ENCODE peak calls at places on chromosomes 12 and 14, in eight cellular contexts. N, X, A, Y, Q, M, S and H are unnamed samples.

GRCh38 chr12:95116341-95116740 is 42.9 kb upstream of the NR2C1 start:
- DNase-seq in N (no peak), X (no peak), A (no peak), Y (no peak), Q (no peak), M (no peak), S (no peak), H (no peak)

GRCh38 chr12:105445261-105446015 is 114.9 kb downstream of the C12orf75 start:
- DNase-seq in N (no peak), X (no peak), A (no peak), Y (no peak), Q (peak), M (no peak), S (no peak), H (no peak)

GRCh38 chr12:106149096-106149784 is 10.5 kb upstream of the NUAK1 start:
- DNase-seq in N (no peak), X (no peak), A (no peak), Y (no peak), Q (peak), M (no peak), S (no peak), H (no peak)

GRCh38 chr12:110004598-110004997 is 5.4 kb downstream of the ANKRD13A start:
- DNase-seq in N (no peak), X (no peak), A (no peak), Y (no peak), Q (no peak), M (no peak), S (no peak), H (no peak)

GRCh38 chr14:36055681-36056225 is 120.8 kb downstream of the PTCSC3 start:
- DNase-seq in N (no peak), X (no peak), A (no peak), Y (no peak), Q (no peak), M (no peak), S (no peak), H (no peak)

GRCh38 chr12:88578821-88579518 is 1.3 kb downstream of the KITLG start:
- DNase-seq in N (peak), X (no peak), A (peak), Y (no peak), Q (peak), M (peak), S (no peak), H (no peak)

GRCh38 chr12:127106723-127107122 is 1160.2 kb upstream of the TMEM132C start:
- DNase-seq in N (no peak), X (no peak), A (no peak), Y (no peak), Q (no peak), M (no peak), S (no peak), H (no peak)

GRCh38 chr12:13980548-13981295 is 680 bp downstream of the GRIN2B start:
- DNase-seq in N (no peak), X (no peak), A (no peak), Y (peak), Q (no peak), M (no peak), S (no peak), H (no peak)

GRCh38 chr12:51913071-51914033 is 6.0 kb downstream of the ACVRL1 start:
- DNase-seq in N (no peak), X (no peak), A (no peak), Y (peak), Q (no peak), M (no peak), S (no peak), H (no peak)

GRCh38 chr12:19641235-19642080 is 202.2 kb downstream of the AEBP2 start:
- DNase-seq in N (no peak), X (no peak), A (no peak), Y (no peak), Q (no peak), M (no peak), S (no peak), H (no peak)

GRCh38 chr12:53516758-53517455 is 9.6 kb upstream of the NPFF start:
- DNase-seq in N (no peak), X (no peak), A (no peak), Y (no peak), Q (no peak), M (peak), S (no peak), H (no peak)

GRCh38 chr14:73369433-73369832 is 88.9 kb downstream of the NUMB start:
- DNase-seq in N (no peak), X (no peak), A (no peak), Y (no peak), Q (no peak), M (no peak), S (no peak), H (no peak)

GRCh38 chr14:72701610-72702009 is 192.3 kb downstream of the DPF3 start:
- DNase-seq in N (peak), X (no peak), A (no peak), Y (no peak), Q (no peak), M (no peak), S (no peak), H (no peak)

GRCh38 chr12:125683748-125684381 is 618.6 kb downstream of the AACS start:
- DNase-seq in N (no peak), X (no peak), A (no peak), Y (peak), Q (no peak), M (no peak), S (peak), H (no peak)

GRCh38 chr14:73719361-73719760 is 5.2 kb upstream of the PNMA1 start:
- DNase-seq in N (no peak), X (no peak), A (no peak), Y (no peak), Q (no peak), M (no peak), S (no peak), H (no peak)

GRCh38 chr14:104800600-104801283 is at the start of gene ZBTB42:
- DNase-seq in N (peak), X (no peak), A (peak), Y (peak), Q (peak), M (peak), S (peak), H (peak)

GRCh38 chr14:95696741-95697140 is 10.5 kb downstream of the TCL1B start:
- DNase-seq in N (no peak), X (no peak), A (no peak), Y (no peak), Q (no peak), M (no peak), S (no peak), H (no peak)

GRCh38 chr12:33967760-33968159 is 54.5 kb upstream of the ALG10 start:
- DNase-seq in N (no peak), X (no peak), A (no peak), Y (no peak), Q (no peak), M (no peak), S (no peak), H (no peak)

GRCh38 chr12:45219621-45220020 is 3.7 kb downstream of the ANO6 start:
- DNase-seq in N (no peak), X (no peak), A (no peak), Y (no peak), Q (no peak), M (no peak), S (no peak), H (no peak)

GRCh38 chr12:54390176-54390667 is 5.7 kb upstream of the ZNF385A start:
- DNase-seq in N (no peak), X (no peak), A (no peak), Y (no peak), Q (no peak), M (no peak), S (no peak), H (no peak)

GRCh38 chr12:48165089-48166031 is 8.0 kb upstream of the ASB8 start:
- DNase-seq in N (no peak), X (peak), A (no peak), Y (no peak), Q (peak), M (peak), S (no peak), H (no peak)

GRCh38 chr12:71503579-71504470 is 64.2 kb downstream of the LGR5 start:
- DNase-seq in N (no peak), X (no peak), A (no peak), Y (no peak), Q (no peak), M (no peak), S (no peak), H (no peak)

GRCh38 chr14:68785817-68786490 is 6.9 kb downstream of the ZFP36L1 start:
- DNase-seq in N (peak), X (no peak), A (no peak), Y (no peak), Q (peak), M (peak), S (peak), H (no peak)

GRCh38 chr12:113424915-113425823 is 3.0 kb downstream of the SDSL start:
- DNase-seq in N (peak), X (no peak), A (peak), Y (peak), Q (peak), M (peak), S (peak), H (peak)

GRCh38 chr12:12561305-12562015 is 1.2 kb downstream of the DUSP16 start:
- DNase-seq in N (peak), X (no peak), A (peak), Y (peak), Q (peak), M (peak), S (peak), H (peak)

GRCh38 chr14:93116676-93117200 is 1.0 kb upstream of the ITPK1 start:
- DNase-seq in N (no peak), X (no peak), A (no peak), Y (no peak), Q (no peak), M (peak), S (no peak), H (no peak)

GRCh38 chr14:100692859-100693558 is 33.7 kb upstream of the DLK1 start:
- DNase-seq in N (no peak), X (peak), A (no peak), Y (no peak), Q (no peak), M (peak), S (no peak), H (peak)

GRCh38 chr14:68088463-68088862 is 268.9 kb downstream of the RAD51B start:
- DNase-seq in N (no peak), X (peak), A (no peak), Y (no peak), Q (no peak), M (no peak), S (no peak), H (no peak)

GRCh38 chr14:66216763-66217162 is 269.4 kb upstream of the CCDC196 start:
- DNase-seq in N (no peak), X (no peak), A (no peak), Y (no peak), Q (no peak), M (no peak), S (no peak), H (no peak)

GRCh38 chr12:6620137-6620884 is 13.1 kb upstream of the CHD4 start:
- DNase-seq in N (no peak), X (no peak), A (peak), Y (peak), Q (no peak), M (no peak), S (no peak), H (peak)

GRCh38 chr12:45315462-45315861 is 99.6 kb downstream of the ANO6 start:
- DNase-seq in N (no peak), X (no peak), A (no peak), Y (no peak), Q (no peak), M (no peak), S (no peak), H (no peak)

GRCh38 chr14:50647753-50648152 is 20.4 kb downstream of the SAV1 start:
- DNase-seq in N (no peak), X (no peak), A (no peak), Y (no peak), Q (no peak), M (no peak), S (no peak), H (no peak)

GRCh38 chr14:53979141-53979673 is 22.6 kb upstream of the BMP4 start:
- DNase-seq in N (no peak), X (no peak), A (no peak), Y (no peak), Q (peak), M (no peak), S (no peak), H (no peak)

GRCh38 chr14:80713076-80713850 is 228.3 kb downstream of the CEP128 start:
- DNase-seq in N (no peak), X (no peak), A (no peak), Y (no peak), Q (no peak), M (no peak), S (no peak), H (no peak)

GRCh38 chr14:55297611-55298323 is 26.5 kb downstream of the FBXO34 start:
- DNase-seq in N (no peak), X (no peak), A (no peak), Y (no peak), Q (peak), M (no peak), S (peak), H (peak)

GRCh38 chr12:1474567-1475153 is 119.7 kb downstream of the FBXL14 start:
- DNase-seq in N (no peak), X (peak), A (no peak), Y (no peak), Q (no peak), M (no peak), S (no peak), H (no peak)

GRCh38 chr14:77979666-77980351 is 179.9 kb downstream of the ADCK1 start:
- DNase-seq in N (no peak), X (no peak), A (no peak), Y (no peak), Q (no peak), M (no peak), S (no peak), H (no peak)

DNA sequence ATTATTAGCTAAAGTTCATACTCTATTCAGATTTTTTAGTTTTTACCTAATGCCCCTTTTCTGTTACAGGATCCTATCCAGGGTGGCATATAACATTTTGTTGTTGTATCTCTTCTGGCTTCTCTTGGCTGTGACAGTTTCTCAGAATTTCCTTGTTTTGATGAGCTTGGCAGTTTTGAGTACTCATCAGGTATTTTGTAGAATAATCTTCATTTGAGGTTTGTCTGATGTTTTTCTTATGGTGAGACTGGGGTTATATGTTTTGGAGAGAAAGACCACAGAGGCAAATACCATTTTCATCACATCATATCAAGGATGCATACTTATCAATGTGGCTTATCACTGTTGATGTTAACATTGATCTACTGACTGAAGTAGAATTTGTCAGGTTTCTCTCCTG is 14.0 kb upstream of the LYZ start:
- DNase-seq in N (no peak), X (no peak), A (no peak), Y (no peak), Q (no peak), M (no peak), S (no peak), H (no peak)
- H3K4me3 ChIP-seq in N (no peak), X (no peak), A (no peak), Y (no peak), Q (no peak), M (no peak), S (no peak), H (no peak)

GRCh38 chr14:102226356-102227125 is 78.4 kb downstream of the MOK start:
- DNase-seq in N (no peak), X (no peak), A (no peak), Y (no peak), Q (no peak), M (no peak), S (no peak), H (no peak)
- H3K27ac ChIP-seq in N (no peak), X (no peak), A (no peak), Y (no peak), Q (no peak), M (no peak), S (no peak), H (no peak)

DNA sequence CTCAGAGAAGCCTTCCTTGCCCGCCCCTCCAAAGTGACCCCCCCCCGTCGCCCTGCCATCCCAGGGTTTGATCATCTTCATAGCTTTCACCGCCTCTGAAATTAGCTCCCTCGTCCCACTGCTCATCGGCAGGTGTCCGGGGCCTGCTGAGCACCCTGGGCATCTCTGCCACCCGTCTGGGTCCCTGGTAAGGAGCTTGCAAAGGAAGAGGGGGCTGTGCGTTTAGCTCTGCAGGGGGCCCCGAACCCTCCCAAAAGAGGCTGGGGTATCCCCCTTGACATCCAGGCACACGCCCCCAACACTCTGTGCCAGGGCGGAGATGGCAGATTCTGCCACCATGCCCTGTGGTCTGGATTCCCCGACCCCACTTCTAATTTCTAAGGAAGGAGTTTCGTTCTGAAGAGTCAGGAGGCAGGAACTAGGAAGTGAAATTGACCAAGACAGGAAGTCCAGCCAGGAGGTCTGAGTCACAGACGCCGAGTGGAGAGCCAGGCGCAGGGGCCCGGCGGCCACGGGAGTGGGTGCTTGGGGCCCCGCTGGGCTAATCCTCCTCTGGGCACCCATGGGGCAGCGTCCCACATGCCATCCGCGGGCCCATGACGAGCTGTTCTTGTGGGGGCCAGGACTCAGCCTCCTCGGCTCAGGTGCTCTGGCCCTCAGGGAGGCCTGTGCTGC is 95.7 kb downstream of the RFLNA start:
- DNase-seq in N (peak), X (no peak), A (peak), Y (no peak), Q (peak), M (peak), S (peak), H (peak)
- H3K4me3 ChIP-seq in N (no peak), X (peak), A (no peak), Y (no peak), Q (no peak), M (no peak), S (no peak), H (peak)

DNA sequence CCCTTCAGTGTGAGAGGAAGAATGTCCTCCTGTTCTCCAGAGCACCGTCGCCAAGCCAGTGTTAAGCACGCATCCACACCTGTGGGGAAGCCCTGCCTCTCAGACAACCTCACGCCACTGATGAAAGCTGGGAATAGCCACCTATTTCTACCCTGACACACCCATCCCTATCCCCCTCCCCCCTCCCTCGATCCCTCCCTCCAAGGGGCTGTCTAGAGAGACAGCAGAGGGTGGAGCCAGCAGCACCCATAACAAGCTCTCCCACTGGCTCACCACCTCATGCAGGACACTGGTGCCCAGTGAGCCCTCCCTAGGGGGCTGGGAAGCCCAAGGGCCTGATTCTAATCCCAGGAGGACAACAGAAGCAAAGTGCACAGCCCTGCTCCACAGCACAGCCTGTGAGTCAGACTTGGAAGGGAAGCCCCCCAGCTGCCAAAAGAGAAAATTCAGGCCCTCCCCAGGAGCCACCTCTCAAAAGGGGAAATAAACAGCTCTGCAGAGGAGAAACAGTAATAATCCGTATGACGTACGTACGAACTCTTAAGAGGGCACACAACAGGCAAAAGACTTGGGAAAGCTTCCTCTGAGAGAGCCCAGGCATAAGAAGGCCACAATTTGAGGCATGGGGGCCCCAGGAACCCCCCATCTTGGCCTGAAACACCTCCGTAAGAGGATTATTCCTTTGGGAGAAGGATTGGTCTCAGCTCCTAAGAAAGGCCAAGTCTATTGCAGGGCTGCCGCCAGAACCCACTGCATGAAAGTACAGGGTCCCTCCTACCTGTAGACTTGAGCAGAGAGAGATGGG is 7.7 kb downstream of the PITPNM2 start:
- DNase-seq in N (no peak), X (no peak), A (no peak), Y (no peak), Q (no peak), M (no peak), S (no peak), H (peak)
- H3K27ac ChIP-seq in N (peak), X (peak), A (no peak), Y (no peak), Q (peak), M (peak), S (peak), H (peak)

GRCh38 chr12:30839643-30840190 is 85.0 kb upstream of the CAPRIN2 start:
- DNase-seq in N (no peak), X (no peak), A (no peak), Y (no peak), Q (no peak), M (no peak), S (no peak), H (no peak)
- H3K4me3 ChIP-seq in N (no peak), X (no peak), A (no peak), Y (no peak), Q (no peak), M (no peak), S (no peak), H (no peak)

GRCh38 chr12:92593734-92594402 is 108.9 kb upstream of the PLEKHG7 start:
- DNase-seq in N (peak), X (peak), A (peak), Y (no peak), Q (peak), M (peak), S (peak), H (peak)
- H3K27ac ChIP-seq in N (no peak), X (no peak), A (no peak), Y (no peak), Q (peak), M (peak), S (peak), H (peak)

DNA sequence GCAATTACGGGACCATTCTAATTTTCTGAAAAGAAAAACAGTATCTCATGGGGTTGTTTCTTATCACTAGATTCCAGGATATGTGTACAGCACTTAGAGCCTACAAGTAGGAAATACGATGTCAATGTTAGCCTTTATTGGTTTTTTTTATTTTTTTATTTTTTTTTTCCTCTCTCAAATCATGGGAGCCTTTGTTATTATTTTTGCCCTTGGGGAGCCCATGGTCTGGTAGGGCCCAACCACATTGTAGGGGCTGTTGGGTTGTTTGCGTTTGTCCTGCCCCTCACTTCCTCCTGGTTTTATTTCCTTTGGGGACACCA is 5.9 kb downstream of the MORN3 start:
- DNase-seq in N (no peak), X (no peak), A (no peak), Y (no peak), Q (no peak), M (no peak), S (no peak), H (no peak)
- H3K4me3 ChIP-seq in N (no peak), X (no peak), A (no peak), Y (no peak), Q (no peak), M (no peak), S (no peak), H (peak)